ENCODE peak calls at places on chromosomes 1 and 21, in nine cellular contexts. N is H9; Z is anterior cingulate cortex; O is brain microvascular endothelial cell; E is epithelial cell of esophagus; Q is astrocyte of the spinal cord; F is activated naive CD4-positive, alpha-beta T cell; X is fibroblast of pulmonary artery; V is CMK. P is an unnamed sample.

GRCh38 chr1:41588334-41588875 is 103.9 kb upstream of the EDN2 start:
- DNase-seq in N (no peak), Z (no peak), O (no peak), E (no peak), Q (no peak), F (no peak), X (no peak), V (no peak), P (no peak)

GRCh38 chr1:235882816-235883215 is 16.1 kb upstream of the LYST start:
- DNase-seq in N (no peak), Z (no peak), O (no peak), E (no peak), Q (no peak), F (no peak), X (no peak), V (no peak), P (no peak)

GRCh38 chr1:54335396-54336056 is 70.7 kb downstream of the SSBP3 start:
- DNase-seq in N (no peak), Z (no peak), O (peak), E (peak), Q (peak), F (no peak), X (peak), V (no peak), P (no peak)

GRCh38 chr1:97942161-97943123 is 21.6 kb upstream of the DPYD start:
- DNase-seq in N (no peak), Z (no peak), O (no peak), E (no peak), Q (no peak), F (no peak), X (no peak), V (no peak), P (no peak)

GRCh38 chr1:218705911-218706893 is 361.1 kb downstream of the TGFB2 start:
- DNase-seq in N (no peak), Z (no peak), O (peak), E (peak), Q (peak), F (no peak), X (peak), V (no peak), P (no peak)

GRCh38 chr1:162984699-162985098 is 84.5 kb upstream of the RGS4 start:
- DNase-seq in N (no peak), Z (no peak), O (peak), E (peak), Q (peak), F (no peak), X (peak), V (no peak), P (no peak)

GRCh38 chr1:240528566-240528965 is 83.4 kb downstream of the GREM2 start:
- DNase-seq in N (no peak), Z (no peak), O (no peak), E (no peak), Q (no peak), F (no peak), X (no peak), V (no peak), P (no peak)

GRCh38 chr1:44103270-44104131 is 15.1 kb upstream of the KLF17 start:
- DNase-seq in N (peak), Z (no peak), O (peak), E (peak), Q (no peak), F (no peak), X (no peak), V (no peak), P (no peak)

GRCh38 chr1:59532102-59532501 is 235.2 kb downstream of the FGGY start:
- DNase-seq in N (no peak), Z (no peak), O (no peak), E (no peak), Q (no peak), F (no peak), X (no peak), V (no peak), P (no peak)

GRCh38 chr1:204627436-204627835 is 58.1 kb downstream of the LRRN2 start:
- DNase-seq in N (no peak), Z (no peak), O (no peak), E (no peak), Q (no peak), F (no peak), X (no peak), V (no peak), P (no peak)

GRCh38 chr1:161305872-161306519 is 3.8 kb downstream of the MPZ start:
- DNase-seq in N (peak), Z (peak), O (no peak), E (peak), Q (peak), F (peak), X (peak), V (peak), P (peak)

GRCh38 chr21:41210405-41211040 is 42.6 kb downstream of the BACE2 start:
- DNase-seq in N (no peak), Z (no peak), O (peak), E (no peak), Q (no peak), F (no peak), X (peak), V (no peak), P (no peak)

GRCh38 chr1:92502247-92502646 is 15.5 kb upstream of the GFI1 start:
- DNase-seq in N (no peak), Z (no peak), O (peak), E (no peak), Q (peak), F (no peak), X (peak), V (no peak), P (no peak)

GRCh38 chr1:26126321-26127084 is 14.9 kb downstream of the PDIK1L start:
- DNase-seq in N (no peak), Z (no peak), O (no peak), E (peak), Q (peak), F (peak), X (peak), V (peak), P (no peak)

GRCh38 chr1:15578921-15579682 is 5.7 kb downstream of the AGMAT start:
- DNase-seq in N (no peak), Z (peak), O (no peak), E (no peak), Q (no peak), F (peak), X (no peak), V (no peak), P (no peak)

GRCh38 chr1:112866151-112866550 is 89.8 kb downstream of the SLC16A1 start:
- DNase-seq in N (no peak), Z (no peak), O (peak), E (peak), Q (peak), F (no peak), X (peak), V (no peak), P (no peak)

GRCh38 chr1:195745170-195746009 is 862.9 kb downstream of the KCNT2 start:
- DNase-seq in N (no peak), Z (no peak), O (no peak), E (peak), Q (no peak), F (no peak), X (no peak), V (no peak), P (no peak)

GRCh38 chr1:211928222-211928856 is 97.8 kb upstream of the LPGAT1 start:
- DNase-seq in N (no peak), Z (no peak), O (peak), E (peak), Q (no peak), F (no peak), X (no peak), V (no peak), P (no peak)

GRCh38 chr1:15013767-15014166 is 139.8 kb upstream of the TMEM51 start:
- DNase-seq in N (no peak), Z (no peak), O (no peak), E (no peak), Q (no peak), F (no peak), X (no peak), V (no peak), P (no peak)

GRCh38 chr1:234154320-234155251 is 218.7 kb upstream of the COA6 start:
- DNase-seq in N (peak), Z (no peak), O (peak), E (peak), Q (peak), F (no peak), X (peak), V (peak), P (peak)

GRCh38 chr1:8987881-8988617 is 38.2 kb downstream of the SLC2A7 start:
- DNase-seq in N (peak), Z (peak), O (peak), E (peak), Q (peak), F (peak), X (peak), V (no peak), P (peak)

GRCh38 chr1:6859415-6860343 is 74.4 kb downstream of the CAMTA1 start:
- DNase-seq in N (no peak), Z (no peak), O (peak), E (peak), Q (peak), F (no peak), X (peak), V (no peak), P (no peak)

GRCh38 chr21:25967566-25968438 is 202.8 kb downstream of the APP start:
- DNase-seq in N (no peak), Z (no peak), O (no peak), E (peak), Q (no peak), F (no peak), X (peak), V (no peak), P (no peak)